ENCODE peak calls at places on chromosomes 5 and 9, in six cellular contexts. U, P, Q, S, M and I are unnamed samples. For H3K9me3, the result is how much of the 10 kb centered on the place peaks cover.

GRCh38 chr9:94812343-94812742 is 85.8 kb downstream of the AOPEP start:
- ATAC-seq in U (no peak), P (no peak), Q (no peak), S (peak), M (no peak), I (peak)

GRCh38 chr9:5893591-5894236 is 3.0 kb downstream of the MLANA start:
- ATAC-seq in U (no peak), P (no peak), Q (no peak), S (no peak), M (peak), I (no peak)

GRCh38 chr5:82591021-82591515 is 312.9 kb upstream of the RPS23 start:
- ATAC-seq in U (no peak), P (no peak), Q (no peak), S (no peak), M (no peak), I (no peak)

GRCh38 chr9:68980341-68980914 is 33.5 kb downstream of the PRKACG start:
- ATAC-seq in U (no peak), P (no peak), Q (no peak), S (no peak), M (peak), I (no peak)

GRCh38 chr5:36242534-36243144 is 914 bp upstream of the NADK2 start:
- ATAC-seq in U (no peak), P (no peak), Q (no peak), S (no peak), M (peak), I (no peak)

GRCh38 chr5:108264533-108264932 is 117.4 kb downstream of the FBXL17 start:
- ATAC-seq in U (no peak), P (no peak), Q (no peak), S (no peak), M (no peak), I (no peak)

GRCh38 chr5:133487093-133487492 is 125.2 kb downstream of the FSTL4 start:
- ATAC-seq in U (no peak), P (no peak), Q (no peak), S (peak), M (no peak), I (no peak)

GRCh38 chr5:143733635-143734341 is 78.2 kb upstream of the HMHB1 start:
- ATAC-seq in U (no peak), P (no peak), Q (no peak), S (no peak), M (no peak), I (no peak)

DNA sequence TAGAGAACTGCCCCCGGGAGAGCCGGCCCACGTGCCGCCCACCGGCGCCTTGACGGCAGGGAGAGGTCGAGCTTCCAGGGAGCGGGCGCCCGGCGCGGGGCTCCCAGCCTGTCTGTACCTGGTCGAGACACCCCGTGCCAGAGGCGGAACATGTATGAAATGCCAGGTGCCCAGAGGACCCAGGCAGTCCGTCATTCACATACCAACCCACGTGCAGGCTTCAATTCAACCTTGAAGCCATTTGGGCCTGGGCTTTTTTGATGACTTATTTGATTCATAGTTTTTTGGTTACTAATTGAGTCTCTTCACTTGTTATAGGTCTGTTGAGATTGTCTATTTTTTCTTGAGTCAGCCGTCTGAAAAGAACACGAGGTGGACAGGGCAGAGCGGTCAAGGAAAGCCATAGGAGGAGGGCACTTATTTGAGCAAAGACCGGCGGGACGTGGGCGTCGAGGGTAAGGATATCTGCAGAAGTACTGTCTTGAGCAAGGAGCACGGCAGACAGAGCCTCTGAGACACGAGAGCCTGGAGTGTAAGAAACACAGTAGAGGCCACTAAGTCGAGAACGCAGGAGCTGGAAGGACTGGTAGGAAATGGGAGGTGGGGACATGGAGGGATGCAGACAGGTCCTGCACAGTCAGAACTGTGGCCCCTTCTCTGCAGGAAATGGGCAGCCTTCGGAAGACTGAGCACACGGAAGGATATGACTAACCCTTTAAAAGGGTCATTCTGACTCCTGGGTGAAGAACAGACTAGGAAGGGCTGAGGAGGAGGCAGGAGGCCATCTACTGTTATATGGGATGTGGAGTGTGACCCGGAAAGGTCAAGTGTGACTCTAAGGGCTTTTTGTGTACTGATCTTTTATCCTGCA is 1.2 kb upstream of the CAMSAP1 start:
- ATAC-seq in U (no peak), P (peak), Q (no peak), S (no peak), M (peak), I (no peak)
- TF ChIP-seq POLR2A in U (no peak), P (peak), Q (no peak), S (no peak), M (no peak), I (no peak)

GRCh38 chr5:88860501-88860900 is 22.5 kb downstream of the MEF2C start:
- ATAC-seq in U (no peak), P (no peak), Q (no peak), S (no peak), M (no peak), I (no peak)

GRCh38 chr5:88863523-88863922 is 19.5 kb downstream of the MEF2C start:
- ATAC-seq in U (no peak), P (no peak), Q (no peak), S (no peak), M (no peak), I (no peak)

GRCh38 chr5:88858392-88858791 is 24.6 kb downstream of the MEF2C start:
- ATAC-seq in U (no peak), P (no peak), Q (no peak), S (no peak), M (no peak), I (no peak)

GRCh38 chr5:88861213-88861612 is 21.8 kb downstream of the MEF2C start:
- ATAC-seq in U (peak), P (no peak), Q (no peak), S (no peak), M (no peak), I (no peak)

GRCh38 chr5:88862547-88863175 is 20.3 kb downstream of the MEF2C start:
- ATAC-seq in U (no peak), P (no peak), Q (no peak), S (no peak), M (no peak), I (no peak)
- H3K9me3 ChIP-seq in U (under half), P (under half), Q (under half), S (under half), M (under half), I (under half)

DNA sequence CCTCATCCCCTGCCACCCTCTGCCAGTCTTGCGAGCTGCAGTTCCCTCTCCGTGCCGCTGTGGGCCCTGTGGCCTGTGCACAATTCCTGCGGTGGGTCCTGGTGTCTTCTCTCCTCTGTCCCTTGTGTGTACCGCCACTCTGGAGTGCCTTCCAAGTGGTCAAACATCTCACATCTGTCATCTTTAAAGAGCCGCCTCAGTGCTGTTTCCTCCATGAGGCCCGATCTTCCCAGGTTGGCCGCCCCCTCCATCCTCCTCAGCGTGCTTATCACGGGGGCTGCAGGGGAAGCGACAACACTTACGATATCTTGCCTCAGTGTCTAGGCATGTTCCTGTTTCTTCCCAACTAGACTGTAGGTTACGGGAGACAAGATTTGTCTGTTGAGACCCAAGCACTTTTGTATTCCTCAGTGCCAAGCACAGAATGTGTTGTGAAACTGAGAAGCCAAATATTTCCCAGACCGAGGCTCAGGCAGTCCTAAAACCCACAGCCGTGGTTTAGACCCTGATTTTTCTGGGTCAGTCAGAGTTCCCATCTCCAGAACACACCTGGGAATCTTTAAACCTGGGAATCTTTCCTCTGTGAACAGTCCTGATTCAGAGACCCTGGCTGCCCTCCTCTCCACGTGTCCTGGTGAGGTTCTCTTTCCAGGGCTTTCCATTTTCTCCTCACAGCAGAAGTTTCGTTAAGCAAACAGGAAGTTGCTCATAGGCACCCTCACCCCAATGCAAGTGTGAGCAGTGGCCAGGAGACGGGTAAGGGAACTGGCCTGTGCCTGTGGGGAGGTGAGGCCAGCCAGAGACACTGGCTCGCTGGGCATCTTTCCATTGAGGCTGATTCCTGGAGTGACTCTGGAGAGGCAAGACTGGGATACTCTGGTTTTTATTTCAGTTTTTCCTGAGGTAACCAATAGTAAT is 28.8 kb downstream of the SLC46A2 start:
- ATAC-seq in U (peak), P (peak), Q (no peak), S (no peak), M (no peak), I (peak)
- TF ChIP-seq POLR2AphosphoS5 in U (peak), P (no peak), Q (no peak), S (no peak), M (no peak), I (no peak)

DNA sequence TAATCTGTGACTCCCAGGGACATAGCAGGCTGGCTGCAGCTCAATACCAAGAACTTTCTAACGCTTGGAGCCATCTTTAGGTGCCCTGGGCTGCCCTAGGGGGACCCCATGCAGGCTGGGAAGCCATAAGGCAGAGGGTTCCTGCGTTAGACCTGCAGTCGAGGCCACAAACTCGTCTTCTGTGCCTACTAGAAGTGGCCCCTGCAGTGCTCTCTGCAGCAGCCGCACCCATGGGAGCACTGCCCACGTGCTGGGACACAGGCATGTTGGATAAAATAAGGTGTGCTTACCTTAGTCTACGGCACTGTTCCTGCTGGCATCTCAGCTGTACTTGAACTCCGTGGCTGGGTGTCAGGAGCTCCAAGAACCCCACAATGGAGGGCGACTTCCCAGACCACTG is 9.4 kb downstream of the TOR1B start:
- ATAC-seq in U (no peak), P (peak), Q (peak), S (no peak), M (no peak), I (no peak)
- TF ChIP-seq POLR2A in U (no peak), P (peak), Q (no peak), S (peak), M (peak), I (no peak)